ENCODE peak calls at places on chromosome 21, in four cellular contexts. One of them, this sample, is unnamed.

GRCh38 chr21:45971487-45972352 is 9.8 kb upstream of the COL6A1 start:
- DNase-seq in T-helper 9 cell: no peak
- DNase-seq in NCI-H345: no peak
- DNase-seq in GM10248: no peak
- DNase-seq in this sample: no peak

GRCh38 chr21:31283025-31283424 is 61.0 kb downstream of the TIAM1 start:
- DNase-seq in NCI-H345: no peak
- DNase-seq in GM10248: no peak
- DNase-seq in T-helper 9 cell: no peak
- DNase-seq in this sample: no peak

GRCh38 chr21:17660862-17661261 is 48.2 kb upstream of the BTG3 start:
- DNase-seq in GM10248: no peak
- DNase-seq in NCI-H345: no peak
- DNase-seq in T-helper 9 cell: no peak
- DNase-seq in this sample: no peak

GRCh38 chr21:32803651-32804050 is 32.1 kb upstream of the PAXBP1 start:
- DNase-seq in T-helper 9 cell: no peak
- DNase-seq in NCI-H345: no peak
- DNase-seq in GM10248: no peak
- DNase-seq in this sample: peak

GRCh38 chr21:25297117-25297516 is 310.2 kb downstream of the MRPL39 start:
- DNase-seq in T-helper 9 cell: no peak
- DNase-seq in GM10248: no peak
- DNase-seq in NCI-H345: peak
- DNase-seq in this sample: no peak

GRCh38 chr21:45601551-45601950 is 42.0 kb upstream of the PCBP3 start:
- DNase-seq in NCI-H345: no peak
- DNase-seq in GM10248: no peak
- DNase-seq in T-helper 9 cell: no peak
- DNase-seq in this sample: no peak

GRCh38 chr21:30408782-30409494 is 13.1 kb downstream of the KRTAP13-1 start:
- DNase-seq in GM10248: no peak
- DNase-seq in T-helper 9 cell: no peak
- DNase-seq in NCI-H345: peak
- DNase-seq in this sample: peak

GRCh38 chr21:43024737-43025136 is 50.4 kb downstream of the PKNOX1 start:
- DNase-seq in NCI-H345: no peak
- DNase-seq in GM10248: no peak
- DNase-seq in T-helper 9 cell: no peak
- DNase-seq in this sample: no peak

GRCh38 chr21:30234643-30235042 is 18.7 kb upstream of the CLDN8 start:
- DNase-seq in GM10248: no peak
- DNase-seq in T-helper 9 cell: no peak
- DNase-seq in NCI-H345: no peak
- DNase-seq in this sample: no peak

GRCh38 chr21:37071561-37072238 is 1.2 kb downstream of the PIGP start:
- DNase-seq in GM10248: peak
- DNase-seq in NCI-H345: peak
- DNase-seq in T-helper 9 cell: no peak
- DNase-seq in this sample: peak

GRCh38 chr21:39363607-39364555 is 15.0 kb upstream of the HMGN1 start:
- DNase-seq in NCI-H345: no peak
- DNase-seq in T-helper 9 cell: no peak
- DNase-seq in GM10248: no peak
- DNase-seq in this sample: peak

GRCh38 chr21:14114251-14114650 is 96.5 kb downstream of the LIPI start:
- DNase-seq in NCI-H345: peak
- DNase-seq in GM10248: no peak
- DNase-seq in T-helper 9 cell: no peak
- DNase-seq in this sample: no peak

GRCh38 chr21:41653944-41654625 is 112.8 kb downstream of the RIPK4 start:
- DNase-seq in NCI-H345: no peak
- DNase-seq in GM10248: no peak
- DNase-seq in T-helper 9 cell: no peak
- DNase-seq in this sample: no peak

GRCh38 chr21:37792046-37792445 is 124.2 kb downstream of the KCNJ6 start:
- DNase-seq in NCI-H345: no peak
- DNase-seq in GM10248: no peak
- DNase-seq in T-helper 9 cell: no peak
- DNase-seq in this sample: no peak

GRCh38 chr21:40689241-40689640 is 157.7 kb downstream of the DSCAM start:
- DNase-seq in GM10248: no peak
- DNase-seq in NCI-H345: no peak
- DNase-seq in T-helper 9 cell: no peak
- DNase-seq in this sample: no peak

GRCh38 chr21:15062566-15062965 is 2.2 kb downstream of the NRIP1 start:
- DNase-seq in GM10248: peak
- DNase-seq in NCI-H345: no peak
- DNase-seq in T-helper 9 cell: no peak
- DNase-seq in this sample: peak

GRCh38 chr21:16388911-16389515 is 659.2 kb downstream of the USP25 start:
- DNase-seq in NCI-H345: no peak
- DNase-seq in T-helper 9 cell: no peak
- DNase-seq in GM10248: no peak
- DNase-seq in this sample: no peak

GRCh38 chr21:44332383-44332782 is 6.8 kb downstream of the CFAP410 start:
- DNase-seq in NCI-H345: no peak
- DNase-seq in T-helper 9 cell: no peak
- DNase-seq in GM10248: no peak
- DNase-seq in this sample: no peak

GRCh38 chr21:16377120-16377658 is 647.4 kb downstream of the USP25 start:
- DNase-seq in T-helper 9 cell: no peak
- DNase-seq in NCI-H345: no peak
- DNase-seq in GM10248: no peak
- DNase-seq in this sample: no peak

GRCh38 chr21:42666023-42666747 is 12.8 kb downstream of the PDE9A start:
- DNase-seq in T-helper 9 cell: no peak
- DNase-seq in GM10248: no peak
- DNase-seq in NCI-H345: no peak
- DNase-seq in this sample: no peak

GRCh38 chr21:45364464-45365185 is 40.3 kb upstream of the COL18A1 start:
- DNase-seq in NCI-H345: no peak
- DNase-seq in GM10248: no peak
- DNase-seq in T-helper 9 cell: no peak
- DNase-seq in this sample: no peak

GRCh38 chr21:42195378-42196031 is 23.4 kb upstream of the ABCG1 start:
- DNase-seq in NCI-H345: no peak
- DNase-seq in GM10248: no peak
- DNase-seq in T-helper 9 cell: no peak
- DNase-seq in this sample: peak

GRCh38 chr21:45494851-45495680 is 47.2 kb downstream of the SLC19A1 start:
- DNase-seq in NCI-H345: no peak
- DNase-seq in T-helper 9 cell: no peak
- DNase-seq in GM10248: no peak
- DNase-seq in this sample: no peak

GRCh38 chr21:27462786-27463185 is 495.9 kb upstream of the ADAMTS5 start:
- DNase-seq in NCI-H345: no peak
- DNase-seq in T-helper 9 cell: no peak
- DNase-seq in GM10248: no peak
- DNase-seq in this sample: no peak

GRCh38 chr21:42471206-42471605 is 24.8 kb downstream of the RSPH1 start:
- DNase-seq in GM10248: no peak
- DNase-seq in NCI-H345: no peak
- DNase-seq in T-helper 9 cell: no peak
- DNase-seq in this sample: no peak

GRCh38 chr21:38323721-38324591 is 67.2 kb downstream of the KCNJ15 start:
- DNase-seq in GM10248: no peak
- DNase-seq in NCI-H345: no peak
- DNase-seq in T-helper 9 cell: no peak
- DNase-seq in this sample: peak

GRCh38 chr21:35643176-35643575 is 417.1 kb downstream of the SETD4 start:
- DNase-seq in T-helper 9 cell: no peak
- DNase-seq in GM10248: no peak
- DNase-seq in NCI-H345: no peak
- DNase-seq in this sample: no peak

GRCh38 chr21:41993744-41994143 is 16.4 kb downstream of the ZBTB21 start:
- DNase-seq in GM10248: no peak
- DNase-seq in T-helper 9 cell: no peak
- DNase-seq in NCI-H345: no peak
- DNase-seq in this sample: no peak

GRCh38 chr21:44927587-44928461 is 7.1 kb upstream of the ITGB2 start:
- DNase-seq in GM10248: peak
- DNase-seq in NCI-H345: no peak
- DNase-seq in T-helper 9 cell: peak
- DNase-seq in this sample: peak

GRCh38 chr21:45378258-45378966 is 26.6 kb upstream of the COL18A1 start:
- DNase-seq in T-helper 9 cell: no peak
- DNase-seq in NCI-H345: no peak
- DNase-seq in GM10248: no peak
- DNase-seq in this sample: no peak

GRCh38 chr21:22993822-22994574 is 1995.8 kb downstream of the NCAM2 start:
- DNase-seq in T-helper 9 cell: no peak
- DNase-seq in GM10248: no peak
- DNase-seq in NCI-H345: peak
- DNase-seq in this sample: no peak

GRCh38 chr21:45550552-45551210 is 8.4 kb upstream of the SLC19A1 start:
- DNase-seq in GM10248: peak
- DNase-seq in T-helper 9 cell: no peak
- DNase-seq in NCI-H345: no peak
- DNase-seq in this sample: peak

GRCh38 chr21:38948377-38948776 is 142.6 kb downstream of the ETS2 start:
- DNase-seq in GM10248: no peak
- DNase-seq in T-helper 9 cell: no peak
- DNase-seq in NCI-H345: no peak
- DNase-seq in this sample: no peak

GRCh38 chr21:29332461-29333354 is 34.0 kb downstream of the BACH1 start:
- DNase-seq in GM10248: no peak
- DNase-seq in T-helper 9 cell: no peak
- DNase-seq in NCI-H345: no peak
- DNase-seq in this sample: no peak

GRCh38 chr21:22885614-22886013 is 1887.4 kb downstream of the NCAM2 start:
- DNase-seq in GM10248: no peak
- DNase-seq in T-helper 9 cell: no peak
- DNase-seq in NCI-H345: no peak
- DNase-seq in this sample: no peak

GRCh38 chr21:45825209-45825602 is 156.4 kb upstream of the COL6A1 start:
- DNase-seq in GM10248: no peak
- DNase-seq in NCI-H345: no peak
- DNase-seq in T-helper 9 cell: no peak
- DNase-seq in this sample: no peak

This sample was measured in Kasumi-1.